ENCODE peak calls at places on chromosomes 11 and 22, in nine cellular contexts. One of them, this sample, is unnamed.

GRCh38 chr11:134470238-134470637 is 58.2 kb upstream of the B3GAT1 start:
- DNase-seq in NCI-H2081: no peak
- DNase-seq in GDM1: no peak
- DNase-seq in hepatic stellate cell: no peak
- DNase-seq in stimulated activated CD4-positive, alpha-beta T cell treated with anti-CD3 and anti-CD28 coated beads, Interleukin-2, amount 100 ng/mL, for 48 hours: no peak
- DNase-seq in effector memory CD8-positive, alpha-beta T cell: no peak
- DNase-seq in T-helper 9 cell: no peak
- DNase-seq in astrocyte of the spinal cord: no peak
- DNase-seq in stimulated activated effector memory CD8-positive, alpha-beta T cell treated with anti-CD3 and anti-CD28 coated beads, Interleukin-12 subunit alpha, Interleukin-12 subunit beta, amount 100 ng/mL, for 72 hours: no peak
- DNase-seq in this sample: no peak

GRCh38 chr11:88979641-88980040 is 86.1 kb downstream of the GRM5 start:
- DNase-seq in NCI-H2081: no peak
- DNase-seq in GDM1: no peak
- DNase-seq in hepatic stellate cell: peak
- DNase-seq in stimulated activated CD4-positive, alpha-beta T cell treated with anti-CD3 and anti-CD28 coated beads, Interleukin-2, amount 100 ng/mL, for 48 hours: no peak
- DNase-seq in effector memory CD8-positive, alpha-beta T cell: no peak
- DNase-seq in T-helper 9 cell: no peak
- DNase-seq in astrocyte of the spinal cord: peak
- DNase-seq in stimulated activated effector memory CD8-positive, alpha-beta T cell treated with anti-CD3 and anti-CD28 coated beads, Interleukin-12 subunit alpha, Interleukin-12 subunit beta, amount 100 ng/mL, for 72 hours: no peak
- DNase-seq in this sample: no peak

GRCh38 chr11:31641477-31642062 is 132.0 kb downstream of the ELP4 start:
- DNase-seq in NCI-H2081: peak
- DNase-seq in GDM1: no peak
- DNase-seq in hepatic stellate cell: no peak
- DNase-seq in stimulated activated CD4-positive, alpha-beta T cell treated with anti-CD3 and anti-CD28 coated beads, Interleukin-2, amount 100 ng/mL, for 48 hours: no peak
- DNase-seq in effector memory CD8-positive, alpha-beta T cell: no peak
- DNase-seq in T-helper 9 cell: no peak
- DNase-seq in astrocyte of the spinal cord: peak
- DNase-seq in stimulated activated effector memory CD8-positive, alpha-beta T cell treated with anti-CD3 and anti-CD28 coated beads, Interleukin-12 subunit alpha, Interleukin-12 subunit beta, amount 100 ng/mL, for 72 hours: no peak
- DNase-seq in this sample: no peak

GRCh38 chr11:124640660-124641059 is 18.0 kb downstream of the TBRG1 start:
- DNase-seq in NCI-H2081: no peak
- DNase-seq in GDM1: no peak
- DNase-seq in hepatic stellate cell: no peak
- DNase-seq in stimulated activated CD4-positive, alpha-beta T cell treated with anti-CD3 and anti-CD28 coated beads, Interleukin-2, amount 100 ng/mL, for 48 hours: no peak
- DNase-seq in effector memory CD8-positive, alpha-beta T cell: no peak
- DNase-seq in T-helper 9 cell: no peak
- DNase-seq in astrocyte of the spinal cord: no peak
- DNase-seq in stimulated activated effector memory CD8-positive, alpha-beta T cell treated with anti-CD3 and anti-CD28 coated beads, Interleukin-12 subunit alpha, Interleukin-12 subunit beta, amount 100 ng/mL, for 72 hours: no peak
- DNase-seq in this sample: no peak

GRCh38 chr22:17234144-17234623 is 14.9 kb upstream of the ADA2 start:
- DNase-seq in NCI-H2081: no peak
- DNase-seq in GDM1: no peak
- DNase-seq in hepatic stellate cell: no peak
- DNase-seq in stimulated activated CD4-positive, alpha-beta T cell treated with anti-CD3 and anti-CD28 coated beads, Interleukin-2, amount 100 ng/mL, for 48 hours: no peak
- DNase-seq in effector memory CD8-positive, alpha-beta T cell: no peak
- DNase-seq in T-helper 9 cell: no peak
- DNase-seq in astrocyte of the spinal cord: no peak
- DNase-seq in stimulated activated effector memory CD8-positive, alpha-beta T cell treated with anti-CD3 and anti-CD28 coated beads, Interleukin-12 subunit alpha, Interleukin-12 subunit beta, amount 100 ng/mL, for 72 hours: no peak
- DNase-seq in this sample: no peak

GRCh38 chr11:44889266-44889665 is 61.4 kb downstream of the TP53I11 start:
- DNase-seq in NCI-H2081: no peak
- DNase-seq in GDM1: no peak
- DNase-seq in hepatic stellate cell: peak
- DNase-seq in stimulated activated CD4-positive, alpha-beta T cell treated with anti-CD3 and anti-CD28 coated beads, Interleukin-2, amount 100 ng/mL, for 48 hours: no peak
- DNase-seq in effector memory CD8-positive, alpha-beta T cell: no peak
- DNase-seq in T-helper 9 cell: no peak
- DNase-seq in astrocyte of the spinal cord: no peak
- DNase-seq in stimulated activated effector memory CD8-positive, alpha-beta T cell treated with anti-CD3 and anti-CD28 coated beads, Interleukin-12 subunit alpha, Interleukin-12 subunit beta, amount 100 ng/mL, for 72 hours: no peak
- DNase-seq in this sample: no peak

GRCh38 chr22:42596376-42596775 is 18.3 kb downstream of the POLDIP3 start:
- DNase-seq in NCI-H2081: no peak
- DNase-seq in GDM1: no peak
- DNase-seq in hepatic stellate cell: no peak
- DNase-seq in stimulated activated CD4-positive, alpha-beta T cell treated with anti-CD3 and anti-CD28 coated beads, Interleukin-2, amount 100 ng/mL, for 48 hours: no peak
- DNase-seq in effector memory CD8-positive, alpha-beta T cell: no peak
- DNase-seq in T-helper 9 cell: no peak
- DNase-seq in astrocyte of the spinal cord: peak
- DNase-seq in stimulated activated effector memory CD8-positive, alpha-beta T cell treated with anti-CD3 and anti-CD28 coated beads, Interleukin-12 subunit alpha, Interleukin-12 subunit beta, amount 100 ng/mL, for 72 hours: no peak
- DNase-seq in this sample: no peak

GRCh38 chr11:69923641-69924307 is 104.6 kb upstream of the FGF3 start:
- DNase-seq in NCI-H2081: no peak
- DNase-seq in GDM1: no peak
- DNase-seq in hepatic stellate cell: no peak
- DNase-seq in stimulated activated CD4-positive, alpha-beta T cell treated with anti-CD3 and anti-CD28 coated beads, Interleukin-2, amount 100 ng/mL, for 48 hours: no peak
- DNase-seq in effector memory CD8-positive, alpha-beta T cell: no peak
- DNase-seq in T-helper 9 cell: no peak
- DNase-seq in astrocyte of the spinal cord: no peak
- DNase-seq in stimulated activated effector memory CD8-positive, alpha-beta T cell treated with anti-CD3 and anti-CD28 coated beads, Interleukin-12 subunit alpha, Interleukin-12 subunit beta, amount 100 ng/mL, for 72 hours: no peak
- DNase-seq in this sample: no peak

GRCh38 chr11:132307309-132308020 is 937.0 kb downstream of the NTM start:
- DNase-seq in NCI-H2081: no peak
- DNase-seq in GDM1: no peak
- DNase-seq in hepatic stellate cell: no peak
- DNase-seq in stimulated activated CD4-positive, alpha-beta T cell treated with anti-CD3 and anti-CD28 coated beads, Interleukin-2, amount 100 ng/mL, for 48 hours: no peak
- DNase-seq in effector memory CD8-positive, alpha-beta T cell: no peak
- DNase-seq in T-helper 9 cell: no peak
- DNase-seq in astrocyte of the spinal cord: no peak
- DNase-seq in stimulated activated effector memory CD8-positive, alpha-beta T cell treated with anti-CD3 and anti-CD28 coated beads, Interleukin-12 subunit alpha, Interleukin-12 subunit beta, amount 100 ng/mL, for 72 hours: no peak
- DNase-seq in this sample: no peak

GRCh38 chr22:42438293-42438650 is 6.1 kb upstream of the NFAM1 start:
- DNase-seq in NCI-H2081: no peak
- DNase-seq in GDM1: no peak
- DNase-seq in hepatic stellate cell: no peak
- DNase-seq in stimulated activated CD4-positive, alpha-beta T cell treated with anti-CD3 and anti-CD28 coated beads, Interleukin-2, amount 100 ng/mL, for 48 hours: no peak
- DNase-seq in effector memory CD8-positive, alpha-beta T cell: no peak
- DNase-seq in T-helper 9 cell: no peak
- DNase-seq in astrocyte of the spinal cord: no peak
- DNase-seq in stimulated activated effector memory CD8-positive, alpha-beta T cell treated with anti-CD3 and anti-CD28 coated beads, Interleukin-12 subunit alpha, Interleukin-12 subunit beta, amount 100 ng/mL, for 72 hours: no peak
- DNase-seq in this sample: no peak

GRCh38 chr11:100686476-100686875 is 612 bp upstream of the ARHGAP42 start:
- DNase-seq in NCI-H2081: no peak
- DNase-seq in GDM1: no peak
- DNase-seq in hepatic stellate cell: no peak
- DNase-seq in stimulated activated CD4-positive, alpha-beta T cell treated with anti-CD3 and anti-CD28 coated beads, Interleukin-2, amount 100 ng/mL, for 48 hours: no peak
- DNase-seq in effector memory CD8-positive, alpha-beta T cell: no peak
- DNase-seq in T-helper 9 cell: no peak
- DNase-seq in astrocyte of the spinal cord: no peak
- DNase-seq in stimulated activated effector memory CD8-positive, alpha-beta T cell treated with anti-CD3 and anti-CD28 coated beads, Interleukin-12 subunit alpha, Interleukin-12 subunit beta, amount 100 ng/mL, for 72 hours: no peak
- DNase-seq in this sample: no peak

GRCh38 chr11:125356736-125357292 is 139.3 kb downstream of the FEZ1 start:
- DNase-seq in NCI-H2081: no peak
- DNase-seq in GDM1: no peak
- DNase-seq in hepatic stellate cell: no peak
- DNase-seq in stimulated activated CD4-positive, alpha-beta T cell treated with anti-CD3 and anti-CD28 coated beads, Interleukin-2, amount 100 ng/mL, for 48 hours: no peak
- DNase-seq in effector memory CD8-positive, alpha-beta T cell: no peak
- DNase-seq in T-helper 9 cell: no peak
- DNase-seq in astrocyte of the spinal cord: no peak
- DNase-seq in stimulated activated effector memory CD8-positive, alpha-beta T cell treated with anti-CD3 and anti-CD28 coated beads, Interleukin-12 subunit alpha, Interleukin-12 subunit beta, amount 100 ng/mL, for 72 hours: no peak
- DNase-seq in this sample: no peak

GRCh38 chr22:49139492-49140151 is 688.1 kb downstream of the BRD1 start:
- DNase-seq in NCI-H2081: no peak
- DNase-seq in GDM1: no peak
- DNase-seq in hepatic stellate cell: no peak
- DNase-seq in stimulated activated CD4-positive, alpha-beta T cell treated with anti-CD3 and anti-CD28 coated beads, Interleukin-2, amount 100 ng/mL, for 48 hours: no peak
- DNase-seq in effector memory CD8-positive, alpha-beta T cell: no peak
- DNase-seq in T-helper 9 cell: no peak
- DNase-seq in astrocyte of the spinal cord: no peak
- DNase-seq in stimulated activated effector memory CD8-positive, alpha-beta T cell treated with anti-CD3 and anti-CD28 coated beads, Interleukin-12 subunit alpha, Interleukin-12 subunit beta, amount 100 ng/mL, for 72 hours: no peak
- DNase-seq in this sample: no peak

GRCh38 chr11:117580866-117581265 is 216.2 kb downstream of the DSCAML1 start:
- DNase-seq in NCI-H2081: no peak
- DNase-seq in GDM1: no peak
- DNase-seq in hepatic stellate cell: no peak
- DNase-seq in stimulated activated CD4-positive, alpha-beta T cell treated with anti-CD3 and anti-CD28 coated beads, Interleukin-2, amount 100 ng/mL, for 48 hours: no peak
- DNase-seq in effector memory CD8-positive, alpha-beta T cell: no peak
- DNase-seq in T-helper 9 cell: no peak
- DNase-seq in astrocyte of the spinal cord: no peak
- DNase-seq in stimulated activated effector memory CD8-positive, alpha-beta T cell treated with anti-CD3 and anti-CD28 coated beads, Interleukin-12 subunit alpha, Interleukin-12 subunit beta, amount 100 ng/mL, for 72 hours: no peak
- DNase-seq in this sample: no peak

GRCh38 chr11:76291576-76292526 is 85.5 kb upstream of the WNT11 start:
- DNase-seq in NCI-H2081: peak
- DNase-seq in GDM1: no peak
- DNase-seq in hepatic stellate cell: no peak
- DNase-seq in stimulated activated CD4-positive, alpha-beta T cell treated with anti-CD3 and anti-CD28 coated beads, Interleukin-2, amount 100 ng/mL, for 48 hours: no peak
- DNase-seq in effector memory CD8-positive, alpha-beta T cell: no peak
- DNase-seq in T-helper 9 cell: no peak
- DNase-seq in astrocyte of the spinal cord: no peak
- DNase-seq in stimulated activated effector memory CD8-positive, alpha-beta T cell treated with anti-CD3 and anti-CD28 coated beads, Interleukin-12 subunit alpha, Interleukin-12 subunit beta, amount 100 ng/mL, for 72 hours: no peak
- DNase-seq in this sample: no peak

GRCh38 chr22:43923631-43924548 is at the start of gene PNPLA3:
- DNase-seq in NCI-H2081: peak
- DNase-seq in GDM1: peak
- DNase-seq in hepatic stellate cell: peak
- DNase-seq in stimulated activated CD4-positive, alpha-beta T cell treated with anti-CD3 and anti-CD28 coated beads, Interleukin-2, amount 100 ng/mL, for 48 hours: peak
- DNase-seq in effector memory CD8-positive, alpha-beta T cell: peak
- DNase-seq in T-helper 9 cell: peak
- DNase-seq in astrocyte of the spinal cord: peak
- DNase-seq in stimulated activated effector memory CD8-positive, alpha-beta T cell treated with anti-CD3 and anti-CD28 coated beads, Interleukin-12 subunit alpha, Interleukin-12 subunit beta, amount 100 ng/mL, for 72 hours: peak
- DNase-seq in this sample: peak